ENCODE peak calls at places on chromosome 9, in seven cellular contexts. T is HAP-1, R is HCT116, Y is Peyer's patch, N is psoas muscle, X is lower lobe of right lung, S is uterus. F is an unnamed sample.

GRCh38 chr9:286091-286740 is 71.6 kb downstream of the DOCK8 start:
- DNase-seq in T (no peak), X (no peak), R (no peak), N (no peak), S (no peak), Y (no peak), F (no peak)

GRCh38 chr9:129480227-129480626 is 140.7 kb downstream of the C9orf50 start:
- DNase-seq in X (no peak), N (no peak), T (no peak), S (peak; percentile 54), R (no peak), Y (no peak), F (no peak)

GRCh38 chr9:116027096-116027495 is 126.5 kb upstream of the PAPPA start:
- DNase-seq in X (no peak), S (peak; percentile 15), N (no peak), T (no peak), Y (no peak), R (no peak), F (no peak)

GRCh38 chr9:130058154-130058553 is 4.4 kb downstream of the GPR107 start:
- DNase-seq in Y (no peak), R (no peak), T (no peak), S (no peak), N (no peak), X (no peak), F (no peak)

GRCh38 chr9:124855944-124856773 is 2.9 kb downstream of the WDR38 start:
- DNase-seq in S (no peak), T (no peak), N (no peak), X (no peak), Y (no peak), R (peak; percentile 40), F (peak; percentile 36)

GRCh38 chr9:127910613-127911205 is 6.1 kb downstream of the ST6GALNAC4 start:
- DNase-seq in X (no peak), S (no peak), Y (no peak), R (no peak), N (no peak), T (no peak), F (no peak)

GRCh38 chr9:137431416-137431931 is 8.3 kb downstream of the NOXA1 start:
- DNase-seq in X (no peak), T (no peak), N (peak; percentile 9), R (no peak), Y (no peak), S (no peak), F (no peak)

GRCh38 chr9:5621327-5621726 is 7.6 kb upstream of the RIC1 start:
- DNase-seq in X (no peak), R (peak; percentile 63), N (no peak), T (no peak), Y (no peak), S (no peak), F (peak; percentile 70)

GRCh38 chr9:136762221-136762691 is 2.1 kb downstream of the LCN15 start:
- DNase-seq in X (peak; percentile 38), N (no peak), R (no peak), S (no peak), Y (no peak), T (no peak), F (no peak)

GRCh38 chr9:100409176-100409556 is 17.8 kb upstream of the MSANTD3 start:
- DNase-seq in N (no peak), T (no peak), X (no peak), S (no peak), R (no peak), Y (no peak), F (no peak)

GRCh38 chr9:97412628-97413382 is 909 bp downstream of the TDRD7 start:
- DNase-seq in Y (no peak), X (no peak), N (no peak), R (no peak), S (peak; percentile 32), T (no peak), F (no peak)

GRCh38 chr9:113597390-113598241 is 134.1 kb downstream of the RGS3 start:
- DNase-seq in T (no peak), S (no peak), Y (no peak), R (no peak), N (no peak), X (peak; percentile 37), F (no peak)

GRCh38 chr9:37645903-37646506 is 4.7 kb upstream of the FRMPD1 start:
- DNase-seq in T (no peak), S (no peak), X (no peak), R (no peak), Y (no peak), N (no peak), F (no peak)
- H3K4me1 ChIP-seq in T (peaks cover 8% of the 10 kb centered on the region), S (no peaks in the 10 kb centered on the region), X (peaks cover under 1% of the 10 kb centered on the region), R (no peaks in the 10 kb centered on the region), Y (peaks cover 4% of the 10 kb centered on the region), N (peaks cover 14% of the 10 kb centered on the region), F (peaks cover 20% of the 10 kb centered on the region)

DNA sequence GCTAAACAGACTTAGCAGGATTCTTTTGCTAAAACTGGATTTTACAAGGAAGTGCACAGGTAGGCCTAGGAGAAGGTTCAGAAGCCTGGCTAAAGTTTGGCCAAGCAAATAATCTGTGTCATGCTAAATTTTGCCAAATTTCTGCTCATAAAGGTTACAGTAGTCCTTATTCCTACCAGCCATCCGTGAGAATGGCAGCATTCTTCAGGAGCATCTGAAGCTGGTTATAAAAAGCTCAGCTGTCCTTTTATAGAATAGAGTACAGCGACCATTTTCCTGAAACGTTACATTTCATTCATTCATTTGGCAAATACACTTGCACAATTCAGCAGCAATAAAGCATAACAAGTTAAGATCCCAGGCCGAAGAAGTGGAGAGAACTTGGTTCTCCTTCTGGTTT is 6.9 kb downstream of the GSN start:
- DNase-seq in R (no peak), Y (no peak), S (no peak), T (no peak), X (no peak), N (no peak), F (no peak)
- H3K4me1 ChIP-seq in R (peaks cover 35% of the 10 kb centered on the region), Y (peaks cover 60% of the 10 kb centered on the region), S (peaks cover 29% of the 10 kb centered on the region), T (peaks cover 8% of the 10 kb centered on the region), X (peaks cover 64% of the 10 kb centered on the region), N (peaks cover 53% of the 10 kb centered on the region), F (peaks cover 8% of the 10 kb centered on the region)

GRCh38 chr9:134395002-134395517 is 68.8 kb downstream of the RXRA start:
- DNase-seq in T (no peak), N (no peak), R (no peak), X (no peak), Y (no peak), S (no peak), F (no peak)

GRCh38 chr9:134395727-134396257 is 69.5 kb downstream of the RXRA start:
- DNase-seq in T (no peak), N (no peak), Y (no peak), X (no peak), S (no peak), R (no peak), F (no peak)

GRCh38 chr9:134391319-134392231 is 65.3 kb downstream of the RXRA start:
- DNase-seq in X (no peak), S (no peak), Y (peak; percentile 84), R (no peak), N (no peak), T (no peak), F (no peak)

GRCh38 chr9:134392900-134393299 is 66.6 kb downstream of the RXRA start:
- DNase-seq in X (no peak), N (no peak), R (no peak), Y (no peak), T (no peak), S (no peak), F (no peak)

GRCh38 chr9:134393582-134394280 is 67.5 kb downstream of the RXRA start:
- DNase-seq in T (no peak), S (no peak), X (no peak), N (no peak), R (no peak), Y (no peak), F (no peak)
- H3K4me1 ChIP-seq in T (no peaks in the 10 kb centered on the region), S (no peaks in the 10 kb centered on the region), X (peaks cover 88% of the 10 kb centered on the region), N (peaks cover 84% of the 10 kb centered on the region), R (no peaks in the 10 kb centered on the region), Y (peaks cover 73% of the 10 kb centered on the region), F (peaks cover 6% of the 10 kb centered on the region)

GRCh38 chr9:106893088-106893487 is 30.1 kb downstream of the ZNF462 start:
- DNase-seq in T (no peak), Y (no peak), N (no peak), R (peak; percentile 47), X (no peak), S (no peak), F (no peak)

GRCh38 chr9:106890621-106891020 is 27.7 kb downstream of the ZNF462 start:
- DNase-seq in Y (no peak), R (no peak), T (peak; percentile 15), N (no peak), X (no peak), S (no peak), F (no peak)

GRCh38 chr9:106888992-106889631 is 26.1 kb downstream of the ZNF462 start:
- DNase-seq in T (no peak), R (no peak), N (no peak), Y (no peak), X (no peak), S (no peak), F (no peak)

GRCh38 chr9:106891286-106891685 is 28.3 kb downstream of the ZNF462 start:
- DNase-seq in Y (no peak), N (no peak), R (no peak), T (no peak), X (no peak), S (no peak), F (no peak)

DNA sequence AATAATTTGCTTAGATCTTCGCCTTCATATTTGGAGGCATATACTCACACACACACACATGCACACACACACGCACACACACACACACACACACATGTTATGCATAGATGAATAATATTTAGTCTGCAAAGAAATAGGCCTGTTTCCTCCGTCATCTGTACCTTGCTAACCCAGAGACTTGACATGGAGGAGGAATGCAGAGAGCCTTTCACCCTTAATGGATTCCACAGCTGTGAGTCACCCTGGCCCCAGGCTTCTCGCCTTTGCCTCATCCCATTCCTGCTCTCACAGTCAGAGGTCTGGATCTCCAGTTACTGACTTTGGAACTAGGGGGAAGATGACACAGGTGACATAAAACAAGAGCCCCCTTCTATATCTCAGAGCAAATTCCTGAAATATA is 29.7 kb downstream of the ZNF462 start:
- DNase-seq in T (peak; percentile 50), S (peak; percentile 60), X (peak; percentile 59), N (peak; percentile 59), Y (peak; percentile 49), R (peak; percentile 89), F (peak; percentile 95)
- H3K4me1 ChIP-seq in T (peaks cover 52% of the 10 kb centered on the region), S (no peaks in the 10 kb centered on the region), X (peaks cover 13% of the 10 kb centered on the region), N (peaks cover 75% of the 10 kb centered on the region), Y (peaks cover 11% of the 10 kb centered on the region), R (peaks cover 20% of the 10 kb centered on the region), F (peaks cover 40% of the 10 kb centered on the region)

DNA sequence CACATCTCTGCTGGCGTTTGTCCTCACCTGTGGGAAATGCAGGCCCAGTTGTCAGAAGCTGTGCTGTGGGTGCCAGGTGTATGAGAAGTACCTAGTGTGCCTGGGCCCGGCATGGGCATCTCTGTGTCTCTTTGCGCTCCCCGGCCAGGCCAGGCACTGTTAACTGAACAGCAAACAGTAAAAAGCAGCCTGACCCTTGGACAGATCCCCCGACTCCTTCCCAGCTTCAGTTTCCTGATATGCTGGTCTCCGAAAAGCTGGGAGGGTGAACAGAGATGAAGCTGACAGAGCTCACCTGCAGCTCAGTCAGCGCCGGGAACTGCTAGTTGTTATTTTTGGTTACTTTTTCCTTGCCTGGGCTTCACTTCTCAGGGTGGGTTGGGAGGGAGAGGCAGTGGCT is 28.9 kb downstream of the RXRA start:
- DNase-seq in N (no peak), S (no peak), X (no peak), T (no peak), Y (no peak), R (no peak), F (no peak)
- H3K4me1 ChIP-seq in N (peaks cover 100% of the 10 kb centered on the region), S (peaks cover 2% of the 10 kb centered on the region), X (peaks cover 98% of the 10 kb centered on the region), T (no peaks in the 10 kb centered on the region), Y (peaks cover 99% of the 10 kb centered on the region), R (peaks cover 21% of the 10 kb centered on the region), F (peaks cover 26% of the 10 kb centered on the region)

GRCh38 chr9:92270511-92270910 is 23.0 kb downstream of the IARS1 start:
- DNase-seq in Y (no peak), R (no peak), X (no peak), N (no peak), S (no peak), T (no peak), F (no peak)
- H3K4me1 ChIP-seq in Y (no peaks in the 10 kb centered on the region), R (no peaks in the 10 kb centered on the region), X (no peaks in the 10 kb centered on the region), N (no peaks in the 10 kb centered on the region), S (no peaks in the 10 kb centered on the region), T (no peaks in the 10 kb centered on the region), F (no peaks in the 10 kb centered on the region)

F was measured in cardiac muscle cell.